ENCODE peak calls at places on chromosomes 12 and 14, in four cellular contexts. J, O, N and C are unnamed samples.

GRCh38 chr14:100239200-100239839 is 376 bp downstream of the YY1 start:
- DNase-seq in J (no peak), O (no peak), N (peak; percentile 38), C (peak; percentile 64)

GRCh38 chr12:115623764-115624334 is 653.6 kb downstream of the MED13L start:
- DNase-seq in J (no peak), O (no peak), N (no peak), C (no peak)

GRCh38 chr12:28189774-28190320 is 409 bp upstream of the CCDC91 start:
- DNase-seq in J (no peak), O (peak; percentile 5), N (no peak), C (no peak)

GRCh38 chr14:80310950-80311349 is 99.6 kb upstream of the DIO2 start:
- DNase-seq in J (no peak), O (no peak), N (no peak), C (no peak)

GRCh38 chr14:22981090-22982012 is 1.0 kb downstream of the AJUBA start:
- DNase-seq in J (no peak), O (peak; percentile 53), N (no peak), C (peak; percentile 33)

GRCh38 chr14:56189306-56189705 is 71.1 kb downstream of the PELI2 start:
- DNase-seq in J (no peak), O (peak; percentile 39), N (no peak), C (no peak)

GRCh38 chr14:75422169-75422568 is 5.7 kb upstream of the JDP2 start:
- DNase-seq in J (no peak), O (peak; percentile 52), N (no peak), C (no peak)

GRCh38 chr12:64395739-64396138 is 5.2 kb upstream of the C12orf56 start:
- DNase-seq in J (no peak), O (no peak), N (no peak), C (no peak)

GRCh38 chr14:103896578-103896977 is 31.7 kb upstream of the TDRD9 start:
- DNase-seq in J (no peak), O (no peak), N (no peak), C (no peak)

GRCh38 chr12:110269622-110270124 is 11.4 kb upstream of the ATP2A2 start:
- DNase-seq in J (no peak), O (peak; percentile 87), N (no peak), C (no peak)

GRCh38 chr14:92449404-92449975 is 64.1 kb upstream of the RIN3 start:
- DNase-seq in J (no peak), O (no peak), N (no peak), C (no peak)

GRCh38 chr12:13390381-13390856 is 193.9 kb downstream of the EMP1 start:
- DNase-seq in J (peak; percentile 98), O (peak; percentile 76), N (peak; percentile 95), C (peak; percentile 46)

GRCh38 chr12:25745281-25745680 is 192.2 kb upstream of the LMNTD1 start:
- DNase-seq in J (no peak), O (no peak), N (no peak), C (no peak)

GRCh38 chr12:86334071-86334470 is 77.9 kb upstream of the MGAT4C start:
- DNase-seq in J (no peak), O (no peak), N (no peak), C (no peak)

GRCh38 chr14:77083082-77083481 is 15.0 kb upstream of the CIPC start:
- DNase-seq in J (no peak), O (no peak), N (no peak), C (no peak)

GRCh38 chr12:49827351-49828099 is 688 bp downstream of the NCKAP5L start:
- DNase-seq in J (peak; percentile 66), O (peak; percentile 80), N (peak; percentile 52), C (peak; percentile 76)

GRCh38 chr12:103647267-103647666 is 60.2 kb downstream of the STAB2 start:
- DNase-seq in J (no peak), O (no peak), N (no peak), C (no peak)

GRCh38 chr14:90559811-90560492 is 163.1 kb downstream of the CALM1 start:
- DNase-seq in J (no peak), O (no peak), N (no peak), C (no peak)

GRCh38 chr12:54082402-54082892 is 28.8 kb downstream of the HOXC4 start:
- DNase-seq in J (peak; percentile 74), O (no peak), N (peak; percentile 33), C (peak; percentile 66)
- TF ChIP-seq EP300 in J (no peak), O (no peak), N (no peak), C (no peak)

GRCh38 chr12:9760699-9761406 is at the start of gene CD69:
- DNase-seq in J (peak; percentile 45), O (no peak), N (peak; percentile 71), C (no peak)
- TF ChIP-seq POLR2A in J (no peak), O (no peak), N (peak; percentile 88), C (no peak)

GRCh38 chr14:36848213-36848612 is 186.6 kb downstream of the PAX9 start:
- DNase-seq in J (no peak), O (no peak), N (no peak), C (no peak)
- TF ChIP-seq EP300 in J (no peak), O (no peak), N (no peak), C (no peak)

GRCh38 chr14:31391473-31391872 is 28.9 kb downstream of the HEATR5A start:
- DNase-seq in J (no peak), O (no peak), N (no peak), C (no peak)

GRCh38 chr14:31388687-31389413 is 31.5 kb downstream of the HEATR5A start:
- DNase-seq in J (no peak), O (no peak), N (no peak), C (no peak)

GRCh38 chr14:31395119-31395518 is 25.2 kb downstream of the HEATR5A start:
- DNase-seq in J (no peak), O (no peak), N (no peak), C (no peak)

GRCh38 chr14:31389947-31390346 is 30.4 kb downstream of the HEATR5A start:
- DNase-seq in J (no peak), O (no peak), N (no peak), C (no peak)

DNA sequence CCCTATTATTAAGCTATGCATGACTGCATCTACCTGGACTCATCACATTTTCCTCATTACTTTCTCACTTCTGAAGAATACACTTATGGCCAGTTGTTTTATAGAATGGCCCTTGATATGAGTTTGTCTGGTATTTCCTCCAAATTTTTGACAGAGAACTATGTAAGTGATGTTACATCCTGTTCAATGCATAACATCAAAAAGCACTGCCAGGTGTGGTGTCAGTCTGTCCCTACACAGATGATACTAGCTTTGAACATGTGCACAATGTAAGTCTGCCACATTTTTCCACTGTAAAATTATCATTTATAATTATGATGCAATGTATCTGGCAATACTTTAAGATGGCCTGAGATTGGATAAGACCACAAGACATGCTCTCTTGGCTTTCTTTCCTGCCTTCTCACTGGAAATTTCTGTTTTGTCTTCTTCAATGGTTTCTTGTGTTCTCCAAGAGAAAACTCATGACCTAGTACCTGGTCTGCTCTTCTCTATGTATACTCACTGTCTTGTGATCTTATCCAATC is 28.3 kb downstream of the HEATR5A start:
- DNase-seq in J (no peak), O (no peak), N (no peak), C (no peak)
- TF ChIP-seq POLR2A in J (no peak), O (no peak), N (no peak), C (no peak)